ENCODE peak calls at places on chromosomes 1 and 21, in five cellular contexts. One of them, this sample, is unnamed.

GRCh38 chr1:232589809-232590741 is 39.9 kb downstream of the SIPA1L2 start:
- DNase-seq in AG04450: no peak
- DNase-seq in IMR-90: no peak
- DNase-seq in RWPE1: no peak
- DNase-seq in GM23248: peak
- DNase-seq in this sample: no peak

GRCh38 chr1:43587594-43587993 is 56.9 kb downstream of the PTPRF start:
- DNase-seq in RWPE1: peak
- DNase-seq in GM23248: peak
- DNase-seq in IMR-90: peak
- DNase-seq in AG04450: peak
- DNase-seq in this sample: no peak

GRCh38 chr1:18486195-18486594 is 5.5 kb downstream of the KLHDC7A start:
- DNase-seq in AG04450: no peak
- DNase-seq in RWPE1: no peak
- DNase-seq in GM23248: no peak
- DNase-seq in IMR-90: no peak
- DNase-seq in this sample: no peak

GRCh38 chr1:2804628-2805351 is 3.3 kb upstream of the TTC34 start:
- DNase-seq in AG04450: no peak
- DNase-seq in RWPE1: no peak
- DNase-seq in IMR-90: no peak
- DNase-seq in GM23248: no peak
- DNase-seq in this sample: no peak

GRCh38 chr1:115189814-115190541 is 100.7 kb upstream of the TSPAN2 start:
- DNase-seq in AG04450: peak
- DNase-seq in IMR-90: peak
- DNase-seq in RWPE1: peak
- DNase-seq in GM23248: peak
- DNase-seq in this sample: no peak

GRCh38 chr1:101251504-101251903 is 14.7 kb downstream of the S1PR1 start:
- DNase-seq in IMR-90: no peak
- DNase-seq in GM23248: no peak
- DNase-seq in AG04450: no peak
- DNase-seq in RWPE1: no peak
- DNase-seq in this sample: no peak

GRCh38 chr1:160768295-160768657 is 27.7 kb upstream of the LY9 start:
- DNase-seq in AG04450: no peak
- DNase-seq in RWPE1: no peak
- DNase-seq in GM23248: peak
- DNase-seq in IMR-90: no peak
- DNase-seq in this sample: no peak

GRCh38 chr1:23224721-23225648 is 7.7 kb upstream of the HTR1D start:
- DNase-seq in AG04450: no peak
- DNase-seq in GM23248: peak
- DNase-seq in RWPE1: peak
- DNase-seq in IMR-90: peak
- DNase-seq in this sample: no peak

GRCh38 chr21:37383066-37383465 is 16.5 kb downstream of the DYRK1A start:
- DNase-seq in IMR-90: no peak
- DNase-seq in GM23248: no peak
- DNase-seq in RWPE1: no peak
- DNase-seq in AG04450: no peak
- DNase-seq in this sample: no peak

GRCh38 chr21:37921091-37921490 is 4.8 kb upstream of the KCNJ6 start:
- DNase-seq in AG04450: no peak
- DNase-seq in GM23248: peak
- DNase-seq in RWPE1: no peak
- DNase-seq in IMR-90: peak
- DNase-seq in this sample: no peak

GRCh38 chr1:151919246-151919645 is 9.9 kb upstream of the THEM4 start:
- DNase-seq in AG04450: no peak
- DNase-seq in RWPE1: no peak
- DNase-seq in GM23248: no peak
- DNase-seq in IMR-90: no peak
- DNase-seq in this sample: no peak

GRCh38 chr1:28244549-28245251 is 8.8 kb downstream of the ATP5IF1 start:
- DNase-seq in IMR-90: no peak
- DNase-seq in AG04450: no peak
- DNase-seq in RWPE1: no peak
- DNase-seq in GM23248: no peak
- DNase-seq in this sample: no peak

GRCh38 chr1:199302554-199302953 is 663.7 kb downstream of the PTPRC start:
- DNase-seq in GM23248: peak
- DNase-seq in RWPE1: peak
- DNase-seq in IMR-90: peak
- DNase-seq in AG04450: no peak
- DNase-seq in this sample: no peak

GRCh38 chr1:54812801-54813478 is 11.8 kb upstream of the TTC22 start:
- DNase-seq in IMR-90: no peak
- DNase-seq in AG04450: no peak
- DNase-seq in GM23248: no peak
- DNase-seq in RWPE1: no peak
- DNase-seq in this sample: no peak

GRCh38 chr21:41621523-41621922 is 113.6 kb upstream of the TMPRSS2 start:
- DNase-seq in RWPE1: no peak
- DNase-seq in IMR-90: no peak
- DNase-seq in AG04450: no peak
- DNase-seq in GM23248: peak
- DNase-seq in this sample: no peak

GRCh38 chr1:153533689-153534201 is 2.0 kb downstream of the S100A6 start:
- DNase-seq in IMR-90: peak
- DNase-seq in GM23248: peak
- DNase-seq in RWPE1: peak
- DNase-seq in AG04450: peak
- DNase-seq in this sample: peak

GRCh38 chr1:199083680-199084079 is 444.8 kb downstream of the PTPRC start:
- DNase-seq in AG04450: peak
- DNase-seq in RWPE1: no peak
- DNase-seq in IMR-90: peak
- DNase-seq in GM23248: peak
- DNase-seq in this sample: no peak

GRCh38 chr1:223316082-223316481 is 47.9 kb downstream of the SUSD4 start:
- DNase-seq in IMR-90: no peak
- DNase-seq in GM23248: no peak
- DNase-seq in RWPE1: no peak
- DNase-seq in AG04450: no peak
- DNase-seq in this sample: no peak

GRCh38 chr1:240152611-240153297 is 61.1 kb downstream of the FMN2 start:
- DNase-seq in GM23248: peak
- DNase-seq in IMR-90: peak
- DNase-seq in RWPE1: no peak
- DNase-seq in AG04450: no peak
- DNase-seq in this sample: no peak

GRCh38 chr1:15251807-15252546 is 5.0 kb downstream of the FHAD1 start:
- DNase-seq in IMR-90: no peak
- DNase-seq in RWPE1: no peak
- DNase-seq in GM23248: no peak
- DNase-seq in AG04450: no peak
- DNase-seq in this sample: no peak

GRCh38 chr1:32181563-32181962 is 2.1 kb downstream of the TXLNA start:
- DNase-seq in RWPE1: no peak
- DNase-seq in IMR-90: no peak
- DNase-seq in GM23248: peak
- DNase-seq in AG04450: no peak
- DNase-seq in this sample: no peak

GRCh38 chr1:32182060-32182459 is 2.6 kb downstream of the TXLNA start:
- DNase-seq in RWPE1: no peak
- DNase-seq in GM23248: peak
- DNase-seq in AG04450: no peak
- DNase-seq in IMR-90: peak
- DNase-seq in this sample: no peak

GRCh38 chr1:32180186-32181060 is 948 bp downstream of the TXLNA start:
- DNase-seq in AG04450: no peak
- DNase-seq in GM23248: peak
- DNase-seq in IMR-90: peak
- DNase-seq in RWPE1: peak
- DNase-seq in this sample: no peak

GRCh38 chr1:32179443-32180185 is at the start of gene TXLNA:
- DNase-seq in AG04450: peak
- DNase-seq in IMR-90: peak
- DNase-seq in GM23248: peak
- DNase-seq in RWPE1: peak
- DNase-seq in this sample: peak

DNA sequence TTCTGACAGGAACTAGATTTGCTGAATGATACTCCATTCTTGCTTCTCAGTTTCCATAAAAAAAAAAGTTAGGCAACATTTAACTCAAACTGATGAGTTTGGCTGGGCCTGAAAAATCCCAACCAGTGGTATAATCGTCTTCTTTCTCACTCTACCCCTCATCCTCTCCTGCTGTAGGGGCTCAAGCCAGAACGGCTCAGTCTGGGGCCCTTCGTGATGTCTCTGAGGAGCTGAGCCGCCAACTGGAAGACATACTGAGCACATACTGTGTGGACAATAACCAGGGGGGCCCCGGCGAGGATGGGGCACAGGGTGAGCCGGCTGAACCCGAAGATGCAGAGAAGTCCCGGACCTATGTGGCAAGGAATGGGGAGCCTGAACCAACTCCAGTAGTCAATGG is 1.6 kb downstream of the TXLNA start:
- DNase-seq in RWPE1: no peak
- DNase-seq in IMR-90: no peak
- DNase-seq in GM23248: no peak
- DNase-seq in AG04450: no peak
- DNase-seq in this sample: no peak
- H3K27ac ChIP-seq in RWPE1: peak
- H3K27ac ChIP-seq in IMR-90: peak
- H3K27ac ChIP-seq in GM23248: peak
- H3K27ac ChIP-seq in AG04450: peak
- H3K27ac ChIP-seq in this sample: no peak

GRCh38 chr1:207284209-207284892 is 37.1 kb upstream of the CD55 start:
- DNase-seq in GM23248: no peak
- DNase-seq in AG04450: no peak
- DNase-seq in IMR-90: peak
- DNase-seq in RWPE1: no peak
- DNase-seq in this sample: no peak

GRCh38 chr1:207279683-207280082 is 41.8 kb upstream of the CD55 start:
- DNase-seq in RWPE1: no peak
- DNase-seq in AG04450: no peak
- DNase-seq in IMR-90: no peak
- DNase-seq in GM23248: no peak
- DNase-seq in this sample: no peak

GRCh38 chr1:207283421-207283820 is 38.1 kb upstream of the CD55 start:
- DNase-seq in RWPE1: no peak
- DNase-seq in GM23248: no peak
- DNase-seq in AG04450: no peak
- DNase-seq in IMR-90: no peak
- DNase-seq in this sample: no peak

GRCh38 chr1:207282496-207283380 is 38.7 kb upstream of the CD55 start:
- DNase-seq in RWPE1: no peak
- DNase-seq in IMR-90: peak
- DNase-seq in AG04450: no peak
- DNase-seq in GM23248: no peak
- DNase-seq in this sample: no peak

DNA sequence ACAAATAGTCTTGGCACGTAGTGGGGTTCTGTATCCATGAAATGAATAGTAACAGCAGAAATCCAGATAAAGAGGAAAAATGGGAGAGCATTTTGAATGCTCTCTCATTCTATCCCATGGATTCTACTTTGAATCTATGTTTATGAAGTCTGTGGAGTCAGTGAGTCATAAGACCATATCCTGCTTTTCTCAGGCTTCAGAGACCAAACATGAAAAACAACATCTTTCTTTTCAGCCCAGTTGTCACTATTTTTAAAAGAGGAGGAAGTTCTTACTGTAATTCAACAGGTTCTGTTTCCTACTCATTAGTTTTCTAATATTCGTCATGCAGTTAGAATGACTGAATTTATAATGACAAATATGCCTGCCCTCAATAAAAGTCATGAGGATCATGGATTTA is 39.4 kb upstream of the CD55 start:
- DNase-seq in AG04450: no peak
- DNase-seq in GM23248: peak
- DNase-seq in IMR-90: peak
- DNase-seq in RWPE1: peak
- DNase-seq in this sample: no peak
- H3K27ac ChIP-seq in AG04450: no peak
- H3K27ac ChIP-seq in GM23248: no peak
- H3K27ac ChIP-seq in IMR-90: no peak
- H3K27ac ChIP-seq in RWPE1: no peak
- H3K27ac ChIP-seq in this sample: peak

DNA sequence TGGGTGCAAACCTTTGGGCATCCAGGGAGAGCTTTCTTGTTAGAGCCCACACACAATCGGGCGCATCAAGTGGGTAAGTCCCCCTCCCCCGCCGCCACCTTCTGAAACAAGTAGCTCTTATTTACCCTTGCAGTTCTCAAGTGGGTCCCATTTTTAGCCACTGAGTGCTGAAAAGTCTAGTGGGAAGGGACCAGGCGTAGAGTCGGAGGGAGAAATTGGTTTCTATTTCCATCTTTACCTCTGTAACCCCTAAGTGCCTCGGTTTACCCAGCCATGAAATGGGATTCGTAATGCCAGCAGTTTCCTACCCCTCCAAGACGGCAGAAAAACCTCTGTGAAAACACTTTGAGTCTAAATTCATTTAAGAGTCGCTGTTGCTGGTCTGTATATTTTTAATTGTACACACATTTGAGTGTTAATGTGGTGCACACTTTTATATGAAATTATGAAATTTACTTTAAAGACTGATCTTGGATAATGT is 904 bp downstream of the TLCD4 start:
- DNase-seq in IMR-90: no peak
- DNase-seq in GM23248: peak
- DNase-seq in AG04450: no peak
- DNase-seq in RWPE1: no peak
- DNase-seq in this sample: no peak
- H3K27ac ChIP-seq in IMR-90: no peak
- H3K27ac ChIP-seq in GM23248: no peak
- H3K27ac ChIP-seq in AG04450: no peak
- H3K27ac ChIP-seq in RWPE1: no peak
- H3K27ac ChIP-seq in this sample: no peak

DNA sequence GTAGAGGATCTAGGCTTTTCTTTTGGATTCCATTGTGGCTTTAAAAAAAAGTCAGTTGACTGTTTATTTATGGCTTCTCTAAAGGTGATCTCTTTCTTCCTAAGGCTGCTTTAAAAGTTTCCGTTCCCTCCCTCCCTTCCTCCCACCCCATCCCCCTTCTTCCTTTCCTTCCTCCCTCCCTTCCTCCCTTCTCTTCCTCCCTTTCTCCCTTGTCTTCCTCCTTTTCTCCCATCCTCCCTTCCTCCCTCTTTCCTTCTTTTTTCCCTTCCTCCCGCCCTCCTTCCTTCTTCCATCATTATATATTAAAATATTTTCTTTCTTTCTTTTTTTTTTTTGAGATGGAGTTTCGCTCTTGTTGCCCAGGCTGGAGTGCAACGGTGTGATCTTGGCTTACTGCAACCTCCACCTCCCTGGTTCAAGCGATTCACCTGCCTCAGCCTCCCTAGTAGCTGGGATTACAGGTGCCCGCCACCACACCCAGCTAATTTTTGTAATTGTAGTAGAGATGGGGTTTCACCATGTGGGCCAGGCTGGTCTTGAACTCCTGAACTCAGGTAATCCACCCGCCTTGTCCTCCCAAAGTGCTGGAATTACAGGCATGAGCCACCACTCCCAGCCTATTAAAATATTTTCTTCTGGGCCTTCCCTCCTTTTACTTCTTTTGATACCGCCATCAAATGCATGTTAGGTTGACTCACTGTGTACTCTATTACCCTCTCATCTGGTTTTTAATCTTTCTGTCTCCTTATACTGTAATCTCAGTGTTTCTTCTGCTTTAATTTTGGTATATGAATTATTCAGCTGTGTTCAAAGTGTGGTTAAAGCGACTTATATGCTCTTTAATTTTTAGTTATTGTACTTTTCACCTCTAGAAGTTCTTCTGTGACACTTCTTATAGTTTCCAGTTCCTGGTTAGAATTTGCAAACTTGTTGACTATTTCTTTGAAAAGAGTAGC is 59.2 kb upstream of the ATP5PO start:
- DNase-seq in RWPE1: no peak
- DNase-seq in IMR-90: no peak
- DNase-seq in AG04450: no peak
- DNase-seq in GM23248: no peak
- DNase-seq in this sample: no peak
- H3K27ac ChIP-seq in RWPE1: no peak
- H3K27ac ChIP-seq in IMR-90: no peak
- H3K27ac ChIP-seq in AG04450: peak
- H3K27ac ChIP-seq in GM23248: peak
- H3K27ac ChIP-seq in this sample: no peak

This sample was measured in thoracic aorta.